ENCODE peak calls at places on chromosome 9, in five cellular contexts. J is H1; S is CD8-positive, alpha-beta T cell; R is upper lobe of right lung; F is cardiac fibroblast. D is an unnamed sample.

GRCh38 chr9:79120533-79121315 is 451.0 kb upstream of the TLE4 start:
- DNase-seq in J (no peak), R (no peak), F (no peak), S (no peak), D (no peak)

GRCh38 chr9:18382243-18382642 is 91.7 kb upstream of the ADAMTSL1 start:
- DNase-seq in R (no peak), J (no peak), F (no peak), S (no peak), D (no peak)

GRCh38 chr9:137590469-137591383 is at the start of gene ZMYND19:
- DNase-seq in J (peak; percentile 94), R (peak; percentile 94), F (peak; percentile 83), S (peak; percentile 87), D (peak; percentile 90)

GRCh38 chr9:121839726-121840500 is 188.5 kb downstream of the DAB2IP start:
- DNase-seq in R (peak; percentile 38), F (no peak), J (peak; percentile 31), S (no peak), D (no peak)

GRCh38 chr9:131620764-131621520 is 75.6 kb downstream of the PRRT1B start:
- DNase-seq in J (no peak), F (no peak), S (no peak), R (no peak), D (no peak)

GRCh38 chr9:27634879-27635278 is 61.6 kb upstream of the C9orf72 start:
- DNase-seq in F (no peak), J (no peak), S (no peak), R (no peak), D (no peak)

GRCh38 chr9:80218336-80218735 is 646.6 kb downstream of the TLE4 start:
- DNase-seq in J (no peak), F (no peak), R (no peak), S (no peak), D (no peak)

GRCh38 chr9:89405832-89406231 is 87.5 kb downstream of the SECISBP2 start:
- DNase-seq in J (no peak), R (no peak), F (no peak), S (no peak), D (no peak)

GRCh38 chr9:87285183-87285582 is 212.5 kb upstream of the DAPK1 start:
- DNase-seq in J (no peak), R (no peak), F (no peak), S (no peak), D (no peak)

GRCh38 chr9:13487071-13487470 is 207.6 kb upstream of the MPDZ start:
- DNase-seq in F (no peak), R (no peak), S (no peak), J (no peak), D (no peak)

GRCh38 chr9:33354651-33355211 is 47.6 kb downstream of the AQP7 start:
- DNase-seq in S (no peak), J (no peak), F (peak; percentile 57), R (no peak), D (no peak)

GRCh38 chr9:127065592-127065991 is 56.8 kb downstream of the ANGPTL2 start:
- DNase-seq in J (no peak), R (no peak), F (peak; percentile 91), S (no peak), D (peak; percentile 47)

GRCh38 chr9:109857337-109857736 is 77.3 kb downstream of the PALM2AKAP2 start:
- DNase-seq in F (no peak), J (no peak), R (no peak), S (no peak), D (no peak)

GRCh38 chr9:88923653-88924284 is 67.5 kb upstream of the S1PR3 start:
- DNase-seq in J (no peak), F (no peak), S (no peak), R (peak; percentile 71), D (no peak)

GRCh38 chr9:134757206-134757975 is 115.8 kb downstream of the COL5A1 start:
- DNase-seq in J (no peak), S (no peak), R (no peak), F (no peak), D (no peak)

GRCh38 chr9:37508135-37508833 is 22.5 kb downstream of the POLR1E start:
- DNase-seq in F (no peak), S (no peak), J (no peak), R (peak; percentile 61), D (no peak)

GRCh38 chr9:121620777-121621437 is 30.5 kb upstream of the DAB2IP start:
- DNase-seq in S (no peak), J (peak; percentile 76), F (no peak), R (no peak), D (peak; percentile 31)

GRCh38 chr9:121281614-121282291 is 13.8 kb downstream of the GSN start:
- DNase-seq in R (peak; percentile 91), S (no peak), F (peak; percentile 81), J (no peak), D (peak; percentile 98)

GRCh38 chr9:109238125-109238524 is 71.1 kb upstream of the FRRS1L start:
- DNase-seq in J (no peak), F (peak; percentile 7), R (no peak), S (no peak), D (no peak)

GRCh38 chr9:71119746-71120145 is 1.7 kb downstream of the TRPM3 start:
- DNase-seq in J (no peak), S (no peak), R (no peak), F (no peak), D (no peak)

GRCh38 chr9:19642256-19642655 is 146.6 kb downstream of the SLC24A2 start:
- DNase-seq in R (no peak), S (no peak), J (no peak), F (no peak), D (no peak)

GRCh38 chr9:134895849-134896833 is 15.5 kb downstream of the FCN2 start:
- DNase-seq in J (no peak), F (peak; percentile 82), S (no peak), R (peak; percentile 37), D (no peak)

GRCh38 chr9:126756876-126757415 is 47.9 kb upstream of the ZBTB43 start:
- DNase-seq in S (no peak), F (no peak), R (no peak), J (no peak), D (no peak)

GRCh38 chr9:135217836-135218235 is 130.4 kb downstream of the OLFM1 start:
- DNase-seq in S (no peak), R (peak; percentile 51), J (no peak), F (no peak), D (no peak)

GRCh38 chr9:76044420-76044819 is 153.9 kb downstream of the PCSK5 start:
- DNase-seq in J (no peak), S (no peak), R (no peak), F (peak; percentile 26), D (no peak)

GRCh38 chr9:124222109-124222508 is 35.6 kb upstream of the NEK6 start:
- DNase-seq in F (no peak), R (no peak), S (no peak), J (no peak), D (no peak)
- H3K4me3 ChIP-seq in F (no peak overlapping the region), R (no peak overlapping the region), S (no peak overlapping the region), J (no peak overlapping the region), D (no peak overlapping the region)

GRCh38 chr9:136351237-136351800 is 12.2 kb downstream of the DNLZ start:
- DNase-seq in S (no peak), J (no peak), R (no peak), F (no peak), D (no peak)
- TF ChIP-seq CTCF in S (no peak), J (no peak), R (no peak), F (no peak), D (no peak)

GRCh38 chr9:22237497-22238363 is 208.9 kb upstream of the DMRTA1 start:
- DNase-seq in S (no peak), J (no peak), F (peak; percentile 88), R (no peak), D (peak; percentile 87)
- H3K4me3 ChIP-seq in S (no peak overlapping the region), J (no peak overlapping the region), F (no peak overlapping the region), R (no peak overlapping the region), D (no peak overlapping the region)

DNA sequence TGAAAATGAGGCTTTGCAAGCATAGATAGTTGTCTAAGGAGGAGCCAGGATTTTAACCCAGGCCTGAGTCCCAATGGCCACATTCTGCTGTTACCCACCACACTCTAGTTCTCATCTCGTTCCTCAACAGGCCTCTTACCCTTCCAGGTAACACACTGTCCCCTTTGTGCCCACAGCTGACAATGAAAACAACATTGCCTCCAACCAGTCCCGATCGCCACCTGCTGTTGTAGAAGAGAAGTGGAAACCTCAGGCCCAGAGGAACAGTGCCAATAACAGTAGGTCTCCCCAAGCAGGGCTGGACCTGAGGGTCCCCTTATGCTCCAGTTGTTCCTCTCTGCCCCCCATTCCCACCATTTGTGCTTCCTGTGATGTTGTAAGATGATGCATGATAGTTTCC is 30.4 kb downstream of the AMBP start:
- DNase-seq in R (no peak), F (peak; percentile 14), S (no peak), J (peak; percentile 50), D (peak; percentile 27)
- TF ChIP-seq CTCF in R (peak; percentile 25), F (peak; percentile 42), S (no peak), J (peak; percentile 67), D (peak; percentile 57)